ENCODE peak calls at places on chromosomes 13 and 19, in four cellular contexts. R is H1, G is HepG2, X is A549. H is an unnamed sample.

GRCh38 chr19:38046254-38047047 is 139.4 kb downstream of the SIPA1L3 start:
- DNase-seq in R (no peak), X (no peak), G (no peak), H (no peak)

GRCh38 chr13:112759834-112760233 is 70.0 kb downstream of the ATP11A start:
- DNase-seq in G (no peak), R (no peak), X (no peak), H (no peak)

GRCh38 chr13:75495938-75496337 is 14.0 kb upstream of the TBC1D4 start:
- DNase-seq in X (no peak), R (no peak), G (no peak), H (no peak)

GRCh38 chr19:42540071-42540553 is 11.8 kb upstream of the CEACAM1 start:
- DNase-seq in G (no peak), X (no peak), R (peak), H (no peak)

GRCh38 chr19:55599468-55600335 is at the start of the genes FIZ1 and ZNF524:
- DNase-seq in R (peak), G (peak), X (peak), H (peak)

GRCh38 chr13:21012841-21013681 is 48.3 kb downstream of the LATS2 start:
- DNase-seq in X (no peak), R (no peak), G (no peak), H (no peak)

GRCh38 chr13:43475135-43475534 is 311.6 kb downstream of the ENOX1 start:
- DNase-seq in X (no peak), R (no peak), G (no peak), H (no peak)

GRCh38 chr19:5170329-5170745 is 170.3 kb downstream of the PTPRS start:
- DNase-seq in X (no peak), R (peak), G (no peak), H (peak)

GRCh38 chr19:1251503-1252220 is 3.3 kb downstream of the MIDN start:
- DNase-seq in R (no peak), G (peak), X (no peak), H (no peak)

GRCh38 chr19:35144600-35145436 is 1.8 kb downstream of the FXYD7 start:
- DNase-seq in R (peak), X (peak), G (no peak), H (peak)

GRCh38 chr13:98541701-98542203 is 35.2 kb downstream of the STK24 start:
- DNase-seq in G (no peak), X (no peak), R (no peak), H (peak)

GRCh38 chr19:30434797-30435594 is 62.8 kb downstream of the ZNF536 start:
- DNase-seq in G (no peak), X (no peak), R (no peak), H (no peak)

GRCh38 chr13:46339035-46339666 is 47.9 kb downstream of the RUBCNL start:
- DNase-seq in G (no peak), X (no peak), R (no peak), H (no peak)

GRCh38 chr13:26247011-26247410 is 6.9 kb upstream of the CDK8 start:
- DNase-seq in R (no peak), G (no peak), X (no peak), H (no peak)

GRCh38 chr19:30668521-30669155 is 296.5 kb downstream of the ZNF536 start:
- DNase-seq in R (no peak), X (no peak), G (no peak), H (no peak)

GRCh38 chr13:36131215-36131930 is at the start of gene DCLK1:
- DNase-seq in R (peak), X (no peak), G (no peak), H (no peak)

GRCh38 chr19:49417090-49417489 is 6.2 kb downstream of the PTH2 start:
- DNase-seq in G (no peak), R (peak), X (no peak), H (no peak)

GRCh38 chr19:47158879-47159509 is 28.4 kb downstream of the SAE1 start:
- DNase-seq in R (no peak), X (no peak), G (no peak), H (no peak)

DNA sequence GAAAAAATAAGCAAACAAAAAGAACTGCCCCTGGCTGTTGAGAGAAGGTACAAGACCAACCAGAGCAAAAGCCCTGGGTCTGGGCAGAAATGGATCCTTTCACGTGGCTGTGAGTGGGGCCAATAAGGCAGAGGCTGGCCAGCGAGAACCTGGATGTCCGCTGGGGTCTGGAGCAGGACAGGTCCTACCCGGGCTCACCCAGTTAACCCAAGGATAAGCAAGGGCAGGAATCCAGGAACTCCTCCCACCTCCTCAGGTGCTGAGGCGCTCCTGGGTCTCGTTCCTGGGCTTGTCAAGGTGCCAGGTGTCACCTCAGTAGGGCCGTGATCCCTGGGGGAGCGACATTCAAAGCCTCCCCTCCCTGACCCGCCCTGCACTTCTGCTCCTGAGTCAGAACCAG is 4.7 kb upstream of the SLC5A5 start:
- DNase-seq in G (no peak), X (no peak), R (peak), H (no peak)
- TF ChIP-seq KDM1A in G (no peak), X (no peak), R (no peak), H (no peak)

GRCh38 chr19:13103961-13104847 is 1.5 kb upstream of the LYL1 start:
- DNase-seq in X (peak), R (peak), G (no peak), H (peak)
- TF ChIP-seq JUN in X (no peak), R (no peak), G (no peak), H (no peak)

GRCh38 chr13:110726726-110727125 is 13.2 kb downstream of the ING1 start:
- DNase-seq in G (no peak), R (no peak), X (no peak), H (no peak)
- TF ChIP-seq KDM1A in G (no peak), R (no peak), X (no peak), H (no peak)

GRCh38 chr13:91741925-91742324 is 343.5 kb downstream of the GPC5 start:
- DNase-seq in G (no peak), X (no peak), R (no peak), H (no peak)

GRCh38 chr13:91747164-91747563 is 348.7 kb downstream of the GPC5 start:
- DNase-seq in R (no peak), G (peak), X (no peak), H (no peak)

GRCh38 chr13:91745962-91746361 is 347.5 kb downstream of the GPC5 start:
- DNase-seq in R (no peak), G (no peak), X (no peak), H (no peak)

GRCh38 chr13:91740811-91741210 is 342.4 kb downstream of the GPC5 start:
- DNase-seq in R (no peak), X (no peak), G (no peak), H (no peak)

GRCh38 chr13:91744284-91744683 is 345.9 kb downstream of the GPC5 start:
- DNase-seq in G (no peak), X (no peak), R (no peak), H (no peak)
- TF ChIP-seq JUN in G (no peak), X (no peak), R (no peak), H (no peak)

DNA sequence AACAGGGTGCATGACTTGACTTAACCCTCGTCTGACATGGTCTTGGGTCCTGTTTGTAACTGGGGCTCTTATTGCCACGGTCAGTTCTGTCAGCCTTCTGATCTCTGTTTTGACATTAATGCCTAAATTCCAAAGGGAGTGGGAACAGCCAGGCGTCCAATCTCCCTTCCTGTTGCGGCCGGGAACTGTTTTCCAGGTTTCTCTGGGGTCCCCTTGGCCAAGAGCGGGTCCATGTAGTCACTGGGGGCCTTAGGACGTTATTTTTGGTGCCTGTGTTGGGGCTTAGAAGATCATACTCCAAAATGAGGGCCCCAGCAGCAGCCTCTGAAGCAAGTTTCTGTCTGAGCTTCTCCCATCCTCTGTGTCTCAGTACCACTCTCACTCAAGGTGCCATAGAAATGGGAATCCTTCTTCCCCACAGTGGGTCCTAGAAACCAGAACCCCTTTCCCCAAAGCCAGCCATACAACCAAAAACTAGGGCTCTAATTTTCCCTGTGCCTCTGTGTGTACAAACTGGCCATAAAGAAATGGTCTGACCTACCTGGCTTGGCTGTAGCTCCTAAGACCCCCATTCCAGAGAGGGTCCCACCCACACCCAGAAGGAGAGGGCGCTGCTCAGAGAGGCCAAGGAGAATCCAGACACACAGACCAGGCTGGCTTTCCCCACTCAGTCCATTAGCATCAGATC is 50.4 kb downstream of the C13orf46 start:
- DNase-seq in X (no peak), G (no peak), R (no peak), H (no peak)
- TF ChIP-seq KDM1A in X (no peak), G (no peak), R (no peak), H (no peak)

DNA sequence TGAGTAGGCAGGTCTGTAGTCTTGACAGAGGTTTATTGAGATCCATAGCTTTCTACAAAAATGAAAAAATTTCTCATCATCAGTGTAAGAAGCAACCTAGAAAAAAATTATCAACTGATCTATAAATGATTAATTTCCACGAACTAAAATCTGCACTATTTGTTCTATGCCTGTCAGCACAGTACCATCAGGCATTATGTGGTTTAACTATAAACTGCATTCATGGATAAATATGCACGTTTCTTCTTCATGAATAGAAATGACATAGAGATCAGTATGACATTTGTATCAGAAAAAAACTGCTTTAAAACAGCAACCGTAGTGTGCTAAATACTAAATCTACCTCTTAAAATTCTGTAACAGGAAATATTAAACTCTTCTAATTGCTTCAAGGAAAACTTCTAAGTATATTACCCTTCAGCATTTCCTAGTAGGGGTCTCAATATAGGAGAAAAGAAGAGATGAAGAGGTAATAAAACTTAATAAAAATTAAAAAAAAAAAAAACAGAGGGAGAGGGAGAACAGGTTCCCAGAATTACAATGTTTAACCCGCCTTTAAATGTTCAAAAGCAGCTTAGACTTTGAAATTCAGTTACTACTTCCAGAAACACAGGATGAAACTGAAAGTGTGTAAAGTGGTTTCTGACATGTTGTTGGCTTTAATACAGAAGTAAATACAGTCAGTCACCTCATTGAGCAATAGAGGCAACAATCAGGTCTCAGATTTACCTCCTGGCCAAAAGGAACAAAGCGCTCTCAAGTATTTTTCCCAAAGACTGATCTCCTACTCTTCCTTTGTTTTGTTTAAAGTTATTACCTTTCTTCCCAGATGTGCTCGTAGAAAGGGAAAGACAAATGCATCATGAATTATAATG is 144.4 kb downstream of the DIAPH3 start:
- DNase-seq in G (peak), R (no peak), X (no peak), H (no peak)
- TF ChIP-seq JUN in G (no peak), R (no peak), X (no peak), H (no peak)

GRCh38 chr13:28566283-28566682 is 71.4 kb upstream of the FLT1 start:
- DNase-seq in X (no peak), R (no peak), G (no peak), H (no peak)

GRCh38 chr13:28568286-28568685 is 73.4 kb upstream of the FLT1 start:
- DNase-seq in G (no peak), R (no peak), X (no peak), H (peak)

GRCh38 chr13:28566891-28567290 is 72.0 kb upstream of the FLT1 start:
- DNase-seq in G (no peak), R (no peak), X (no peak), H (no peak)

GRCh38 chr13:28573595-28574373 is 78.9 kb upstream of the FLT1 start:
- DNase-seq in R (no peak), X (no peak), G (no peak), H (no peak)

DNA sequence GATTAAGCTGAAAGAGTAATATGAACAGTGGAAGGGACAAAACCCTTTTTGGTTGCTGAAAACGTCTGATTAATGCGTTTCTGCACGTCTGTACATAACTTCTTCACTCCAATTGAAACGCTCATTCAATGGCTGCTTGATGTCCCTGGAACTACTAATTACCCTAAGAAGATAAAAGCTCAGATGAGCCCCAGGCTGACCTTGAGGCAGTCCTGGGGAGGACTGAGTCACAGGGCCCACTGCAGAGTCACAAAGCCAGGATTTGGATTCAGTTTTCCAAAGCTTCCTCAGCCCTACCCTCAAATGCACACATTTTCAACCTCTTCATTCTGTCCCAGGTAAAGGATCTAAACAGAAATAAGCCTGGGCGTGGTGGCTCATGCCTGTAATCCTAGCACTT is 75.0 kb upstream of the FLT1 start:
- DNase-seq in G (no peak), R (no peak), X (no peak), H (no peak)
- TF ChIP-seq KDM1A in G (no peak), R (no peak), X (no peak), H (no peak)

GRCh38 chr19:18120127-18120526 is 22.5 kb downstream of the MAST3 start:
- DNase-seq in X (no peak), G (no peak), R (no peak), H (no peak)

GRCh38 chr19:18118420-18119242 is 21.1 kb downstream of the MAST3 start:
- DNase-seq in X (no peak), G (no peak), R (no peak), H (peak)

GRCh38 chr19:18117692-18118378 is 20.3 kb downstream of the MAST3 start:
- DNase-seq in G (peak), X (peak), R (peak), H (peak)

GRCh38 chr19:18121166-18121565 is 23.6 kb downstream of the MAST3 start:
- DNase-seq in R (no peak), X (no peak), G (no peak), H (no peak)

GRCh38 chr19:18119243-18120105 is 21.9 kb downstream of the MAST3 start:
- DNase-seq in G (no peak), R (no peak), X (no peak), H (no peak)
- TF ChIP-seq JUN in G (no peak), R (no peak), X (no peak), H (no peak)

GRCh38 chr19:14558370-14559066 is 13.3 kb downstream of the NDUFB7 start:
- DNase-seq in R (peak), X (no peak), G (no peak), H (no peak)

GRCh38 chr19:14554382-14554812 is 17.5 kb downstream of the NDUFB7 start:
- DNase-seq in G (peak), X (no peak), R (peak), H (no peak)

GRCh38 chr19:14553939-14554243 is 18.0 kb downstream of the NDUFB7 start:
- DNase-seq in R (no peak), X (no peak), G (no peak), H (no peak)

GRCh38 chr19:14556662-14557188 is 15.1 kb downstream of the NDUFB7 start:
- DNase-seq in G (peak), X (peak), R (peak), H (peak)

GRCh38 chr19:14555918-14556661 is 15.8 kb downstream of the NDUFB7 start:
- DNase-seq in R (no peak), G (no peak), X (no peak), H (no peak)
- TF ChIP-seq KDM1A in R (peak), G (no peak), X (peak), H (peak)

GRCh38 chr19:2497186-2497585 is 21.3 kb downstream of the GADD45B start:
- DNase-seq in X (no peak), R (no peak), G (no peak), H (no peak)

GRCh38 chr19:2495130-2495641 is 19.3 kb downstream of the GADD45B start:
- DNase-seq in X (peak), R (no peak), G (no peak), H (no peak)

GRCh38 chr19:2494084-2494446 is 18.1 kb downstream of the GADD45B start:
- DNase-seq in G (no peak), R (no peak), X (no peak), H (no peak)

GRCh38 chr19:2494447-2495129 is 18.7 kb downstream of the GADD45B start:
- DNase-seq in G (no peak), X (no peak), R (no peak), H (peak)

DNA sequence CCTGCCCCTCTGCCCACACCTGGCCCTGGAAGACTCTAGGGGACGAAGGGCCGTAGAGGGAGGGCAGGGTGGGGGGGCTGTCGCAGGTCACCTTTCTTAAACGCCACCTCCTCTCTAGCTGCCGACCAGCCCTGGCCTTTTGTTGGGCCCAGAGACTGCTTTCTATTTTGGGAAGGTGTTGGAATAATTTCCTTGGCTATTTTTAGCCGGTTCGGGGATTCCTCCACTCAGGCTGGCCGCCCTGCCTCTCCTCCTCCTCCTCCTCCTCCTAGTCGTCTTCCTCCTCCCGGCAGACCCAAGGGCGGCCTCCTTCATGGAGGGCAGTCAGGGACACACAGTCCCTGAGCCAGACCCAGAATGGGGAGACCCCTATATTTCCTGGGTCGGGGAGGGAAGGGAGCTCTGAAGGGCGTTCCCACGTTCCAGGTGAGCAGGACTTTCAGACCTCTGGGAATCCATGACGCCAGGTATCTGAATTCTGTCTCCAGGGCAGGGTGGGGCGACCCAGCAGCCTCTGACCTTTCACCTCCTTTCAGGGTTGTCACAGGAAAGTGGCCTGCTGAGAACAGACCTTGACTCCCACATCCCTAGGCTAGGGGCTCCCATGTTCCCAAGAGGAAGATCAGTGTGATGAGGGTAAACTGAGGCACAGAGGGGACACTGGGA is 19.9 kb downstream of the GADD45B start:
- DNase-seq in R (no peak), G (no peak), X (no peak), H (no peak)
- TF ChIP-seq JUN in R (no peak), G (no peak), X (no peak), H (no peak)